ENCODE peak calls at places on chromosome 15, in ten cellular contexts. T is mesendoderm, W is PC-3, I is BJ, P is HS-27A, H is T-cell, R is mucosa of gallbladder, C is NCI-H187, K is fibroblast of lung, M is endodermal cell. N is an unnamed sample.
A peak's percentile ranks its signal among the peaks of the same experiment; 100 is the strongest.

GRCh38 chr15:67504061-67504460 is 16.9 kb upstream of the C15orf61 start:
- DNase-seq in P (no peak), K (peak; percentile 34), M (no peak), I (no peak), C (no peak), T (no peak), H (no peak), R (no peak), W (no peak), N (no peak)

GRCh38 chr15:64845183-64845611 is 3.5 kb downstream of the PLEKHO2 start:
- DNase-seq in M (no peak), H (no peak), T (no peak), R (no peak), P (no peak), K (peak; percentile 44), W (no peak), I (no peak), C (no peak), N (no peak)

GRCh38 chr15:81117136-81117535 is 16.9 kb upstream of the CFAP161 start:
- DNase-seq in R (no peak), I (no peak), M (no peak), H (no peak), C (no peak), T (no peak), W (no peak), K (peak; percentile 8), P (no peak), N (no peak)

GRCh38 chr15:28107111-28107893 is 8.2 kb upstream of the OCA2 start:
- DNase-seq in H (peak; percentile 16), M (peak; percentile 81), K (peak; percentile 47), R (no peak), I (no peak), W (peak; percentile 9), C (no peak), P (no peak), T (peak; percentile 44), N (no peak)

GRCh38 chr15:53312707-53313106 is 446.8 kb downstream of the WDR72 start:
- DNase-seq in W (no peak), R (no peak), I (no peak), H (no peak), K (no peak), P (no peak), M (peak; percentile 75), T (peak; percentile 78), C (no peak), N (no peak)

GRCh38 chr15:71434774-71435173 is 319.5 kb downstream of the THSD4 start:
- DNase-seq in M (no peak), I (no peak), W (peak; percentile 26), P (no peak), C (no peak), T (no peak), K (peak; percentile 45), H (no peak), R (no peak), N (no peak)

GRCh38 chr15:38196116-38196515 is 56.5 kb upstream of the SPRED1 start:
- DNase-seq in R (no peak), P (no peak), I (no peak), C (no peak), K (no peak), M (no peak), T (no peak), H (no peak), W (no peak), N (no peak)

GRCh38 chr15:57780461-57780860 is 73.9 kb downstream of the POLR2M start:
- DNase-seq in H (no peak), M (no peak), P (no peak), R (no peak), K (no peak), W (no peak), C (no peak), T (no peak), I (no peak), N (no peak)

GRCh38 chr15:99956022-99956775 is 223.0 kb upstream of the LYSMD4 start:
- DNase-seq in P (no peak), H (no peak), C (no peak), T (no peak), R (no peak), M (peak; percentile 41), W (no peak), I (no peak), K (no peak), N (no peak)

GRCh38 chr15:99138491-99138982 is 33.7 kb downstream of the SYNM start:
- DNase-seq in W (no peak), H (no peak), C (no peak), P (no peak), I (no peak), K (no peak), T (peak; percentile 39), R (no peak), M (peak; percentile 73), N (no peak)

GRCh38 chr15:58212909-58213526 is 74.8 kb downstream of the AQP9 start:
- DNase-seq in M (no peak), C (no peak), W (peak; percentile 34), I (no peak), T (no peak), K (peak; percentile 47), H (no peak), P (no peak), R (no peak), N (peak; percentile 45)

GRCh38 chr15:57217716-57218598 is 158.3 kb upstream of the CGNL1 start:
- DNase-seq in K (peak; percentile 75), H (no peak), W (no peak), M (no peak), T (no peak), C (no peak), I (no peak), R (no peak), P (no peak), N (no peak)

GRCh38 chr15:51874751-51875644 is 45.5 kb downstream of the TMOD3 start:
- DNase-seq in K (peak; percentile 98), H (no peak), C (no peak), W (peak; percentile 95), R (no peak), P (peak; percentile 97), M (no peak), I (peak; percentile 88), T (peak; percentile 65), N (peak; percentile 81)

GRCh38 chr15:75037685-75038084 is 14.3 kb downstream of the PPCDC start:
- DNase-seq in R (no peak), W (no peak), I (no peak), P (no peak), T (no peak), H (no peak), M (no peak), C (no peak), K (no peak), N (no peak)